ENCODE peak calls at places on chromosomes 12 and 14, in four cellular contexts. One of them, this sample, is unnamed.

GRCh38 chr12:85367886-85368385 is 87.9 kb downstream of the ALX1 start:
- DNase-seq in Peyer's patch: no peak
- DNase-seq in adrenal gland: no peak
- DNase-seq in IMR-90: no peak
- DNase-seq in this sample: no peak

GRCh38 chr12:29133141-29133540 is 15.9 kb upstream of the FAR2 start:
- DNase-seq in IMR-90: no peak
- DNase-seq in Peyer's patch: no peak
- DNase-seq in adrenal gland: no peak
- DNase-seq in this sample: no peak

GRCh38 chr12:59131462-59131861 is 211.2 kb upstream of the LRIG3 start:
- DNase-seq in Peyer's patch: no peak
- DNase-seq in IMR-90: no peak
- DNase-seq in adrenal gland: no peak
- DNase-seq in this sample: no peak

GRCh38 chr14:51424569-51425251 is 184.7 kb downstream of the TMX1 start:
- DNase-seq in adrenal gland: peak
- DNase-seq in Peyer's patch: no peak
- DNase-seq in IMR-90: peak
- DNase-seq in this sample: no peak

GRCh38 chr14:95157987-95158712 is 821 bp upstream of the DICER1 start:
- DNase-seq in adrenal gland: no peak
- DNase-seq in IMR-90: no peak
- DNase-seq in Peyer's patch: no peak
- DNase-seq in this sample: peak

GRCh38 chr12:12901158-12901791 is 9.9 kb downstream of the GPRC5A start:
- DNase-seq in IMR-90: peak
- DNase-seq in Peyer's patch: peak
- DNase-seq in adrenal gland: peak
- DNase-seq in this sample: no peak

GRCh38 chr14:58299665-58300202 is 1.4 kb downstream of the ARID4A start:
- DNase-seq in Peyer's patch: peak
- DNase-seq in adrenal gland: peak
- DNase-seq in IMR-90: no peak
- DNase-seq in this sample: peak

GRCh38 chr14:91142214-91142668 is 28.4 kb downstream of the DGLUCY start:
- DNase-seq in adrenal gland: no peak
- DNase-seq in Peyer's patch: peak
- DNase-seq in IMR-90: no peak
- DNase-seq in this sample: no peak

GRCh38 chr12:67019070-67019469 is 250.1 kb upstream of the CAND1 start:
- DNase-seq in adrenal gland: no peak
- DNase-seq in Peyer's patch: no peak
- DNase-seq in IMR-90: no peak
- DNase-seq in this sample: no peak

GRCh38 chr12:119681139-119681538 is 13.2 kb downstream of the PRKAB1 start:
- DNase-seq in Peyer's patch: peak
- DNase-seq in adrenal gland: no peak
- DNase-seq in IMR-90: no peak
- DNase-seq in this sample: no peak

GRCh38 chr14:61653507-61653906 is 41.8 kb upstream of the HIF1A start:
- DNase-seq in adrenal gland: peak
- DNase-seq in Peyer's patch: no peak
- DNase-seq in IMR-90: peak
- DNase-seq in this sample: no peak

GRCh38 chr14:70186826-70187483 is 1.8 kb downstream of the SLC8A3 start:
- DNase-seq in IMR-90: no peak
- DNase-seq in Peyer's patch: peak
- DNase-seq in adrenal gland: no peak
- DNase-seq in this sample: peak

GRCh38 chr12:13435535-13435934 is 239.0 kb downstream of the EMP1 start:
- DNase-seq in Peyer's patch: no peak
- DNase-seq in adrenal gland: no peak
- DNase-seq in IMR-90: no peak
- DNase-seq in this sample: no peak

GRCh38 chr14:83863042-83863441 is 1666.9 kb upstream of the FLRT2 start:
- DNase-seq in IMR-90: no peak
- DNase-seq in adrenal gland: no peak
- DNase-seq in Peyer's patch: no peak
- DNase-seq in this sample: no peak

GRCh38 chr14:64760146-64760755 is 56.0 kb downstream of the PLEKHG3 start:
- DNase-seq in adrenal gland: peak
- DNase-seq in IMR-90: peak
- DNase-seq in Peyer's patch: peak
- DNase-seq in this sample: peak

GRCh38 chr14:76491172-76491930 is 115.4 kb downstream of the ESRRB start:
- DNase-seq in adrenal gland: no peak
- DNase-seq in IMR-90: no peak
- DNase-seq in Peyer's patch: no peak
- DNase-seq in this sample: no peak

GRCh38 chr12:38120438-38120837 is 196.1 kb upstream of the ALG10B start:
- DNase-seq in Peyer's patch: no peak
- DNase-seq in adrenal gland: no peak
- DNase-seq in IMR-90: no peak
- DNase-seq in this sample: no peak

GRCh38 chr12:100557357-100557756 is 16.1 kb upstream of the GAS2L3 start:
- DNase-seq in Peyer's patch: no peak
- DNase-seq in adrenal gland: no peak
- DNase-seq in IMR-90: no peak
- DNase-seq in this sample: no peak

GRCh38 chr14:31966896-31967668 is 110.0 kb upstream of the ARHGAP5 start:
- DNase-seq in adrenal gland: no peak
- DNase-seq in Peyer's patch: no peak
- DNase-seq in IMR-90: no peak
- DNase-seq in this sample: no peak

GRCh38 chr14:92649934-92650545 is 98.4 kb downstream of the LGMN start:
- DNase-seq in IMR-90: peak
- DNase-seq in adrenal gland: peak
- DNase-seq in Peyer's patch: peak
- DNase-seq in this sample: no peak

GRCh38 chr12:104456950-104457745 is 400 bp downstream of the CHST11 start:
- DNase-seq in adrenal gland: peak
- DNase-seq in IMR-90: peak
- DNase-seq in Peyer's patch: peak
- DNase-seq in this sample: peak

GRCh38 chr12:98656289-98657101 is 11.4 kb downstream of the APAF1 start:
- DNase-seq in adrenal gland: no peak
- DNase-seq in IMR-90: no peak
- DNase-seq in Peyer's patch: no peak
- DNase-seq in this sample: no peak

GRCh38 chr12:3073438-3074255 is 3.5 kb upstream of the TSPAN9 start:
- DNase-seq in IMR-90: peak
- DNase-seq in adrenal gland: peak
- DNase-seq in Peyer's patch: peak
- DNase-seq in this sample: peak

GRCh38 chr12:3077572-3078081 is 448 bp downstream of the TSPAN9 start:
- DNase-seq in adrenal gland: no peak
- DNase-seq in Peyer's patch: peak
- DNase-seq in IMR-90: peak
- DNase-seq in this sample: no peak

GRCh38 chr12:3078086-3078820 is 1.1 kb downstream of the TSPAN9 start:
- DNase-seq in IMR-90: no peak
- DNase-seq in adrenal gland: no peak
- DNase-seq in Peyer's patch: no peak
- DNase-seq in this sample: no peak

GRCh38 chr12:3075315-3075714 is 1.9 kb upstream of the TSPAN9 start:
- DNase-seq in adrenal gland: no peak
- DNase-seq in IMR-90: no peak
- DNase-seq in Peyer's patch: peak
- DNase-seq in this sample: no peak

DNA sequence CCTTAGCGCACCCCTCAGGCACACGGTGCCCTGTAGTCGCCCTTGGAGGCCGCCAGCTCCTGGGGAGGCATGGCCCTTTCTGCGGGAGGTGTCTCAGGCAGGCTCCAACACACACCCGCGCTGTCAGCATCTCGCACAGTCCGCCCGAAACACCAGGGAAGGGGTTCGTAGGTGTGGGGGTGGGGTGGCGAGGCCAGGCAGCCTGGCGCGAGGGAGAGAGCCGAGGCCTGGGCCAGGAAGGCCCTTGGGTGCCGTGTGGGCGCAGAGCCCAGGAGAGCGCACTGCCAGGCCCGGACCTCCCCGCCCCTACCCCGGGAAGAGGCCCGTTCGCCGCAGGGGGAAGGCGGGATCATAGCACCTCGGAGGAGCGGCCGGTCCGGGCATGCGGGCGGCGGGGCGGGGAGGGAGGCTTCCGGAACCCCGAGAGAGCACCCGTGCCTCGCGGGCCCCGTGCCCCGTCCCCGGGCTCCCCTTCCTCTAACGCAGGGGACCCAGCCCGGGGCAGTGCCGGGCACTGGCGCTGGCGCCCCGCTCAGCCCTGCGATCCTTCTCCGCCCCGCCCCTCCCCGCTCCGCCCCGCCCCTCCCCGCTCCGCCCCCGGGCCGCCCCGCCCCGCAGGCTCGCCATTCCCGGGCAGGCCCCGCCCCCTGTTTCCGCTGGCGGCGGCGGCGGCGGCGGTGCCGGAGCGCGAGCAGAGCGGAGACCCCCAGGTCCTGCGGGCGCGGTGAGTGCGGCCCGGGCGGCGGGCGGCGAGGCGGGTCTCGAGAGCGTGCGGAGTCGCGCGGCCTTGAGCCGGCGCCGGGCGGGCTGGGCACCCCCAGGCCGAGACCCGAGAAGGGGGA is at the start of gene TSPAN9:
- DNase-seq in IMR-90: peak
- DNase-seq in Peyer's patch: peak
- DNase-seq in adrenal gland: peak
- DNase-seq in this sample: peak
- TF ChIP-seq POLR2A in IMR-90: peak
- TF ChIP-seq POLR2A in Peyer's patch: peak
- TF ChIP-seq POLR2A in adrenal gland: peak
- TF ChIP-seq POLR2A in this sample: no peak

GRCh38 chr12:118102070-118102469 is 1.7 kb downstream of the VSIG10 start:
- DNase-seq in IMR-90: peak
- DNase-seq in Peyer's patch: peak
- DNase-seq in adrenal gland: no peak
- DNase-seq in this sample: no peak

GRCh38 chr12:118103231-118103600 is 595 bp downstream of the VSIG10 start:
- DNase-seq in Peyer's patch: no peak
- DNase-seq in IMR-90: peak
- DNase-seq in adrenal gland: no peak
- DNase-seq in this sample: no peak

GRCh38 chr12:118101051-118101450 is 2.8 kb downstream of the VSIG10 start:
- DNase-seq in Peyer's patch: no peak
- DNase-seq in adrenal gland: no peak
- DNase-seq in IMR-90: no peak
- DNase-seq in this sample: no peak

GRCh38 chr12:118102609-118103008 is 1.2 kb downstream of the VSIG10 start:
- DNase-seq in adrenal gland: no peak
- DNase-seq in IMR-90: no peak
- DNase-seq in Peyer's patch: no peak
- DNase-seq in this sample: no peak

DNA sequence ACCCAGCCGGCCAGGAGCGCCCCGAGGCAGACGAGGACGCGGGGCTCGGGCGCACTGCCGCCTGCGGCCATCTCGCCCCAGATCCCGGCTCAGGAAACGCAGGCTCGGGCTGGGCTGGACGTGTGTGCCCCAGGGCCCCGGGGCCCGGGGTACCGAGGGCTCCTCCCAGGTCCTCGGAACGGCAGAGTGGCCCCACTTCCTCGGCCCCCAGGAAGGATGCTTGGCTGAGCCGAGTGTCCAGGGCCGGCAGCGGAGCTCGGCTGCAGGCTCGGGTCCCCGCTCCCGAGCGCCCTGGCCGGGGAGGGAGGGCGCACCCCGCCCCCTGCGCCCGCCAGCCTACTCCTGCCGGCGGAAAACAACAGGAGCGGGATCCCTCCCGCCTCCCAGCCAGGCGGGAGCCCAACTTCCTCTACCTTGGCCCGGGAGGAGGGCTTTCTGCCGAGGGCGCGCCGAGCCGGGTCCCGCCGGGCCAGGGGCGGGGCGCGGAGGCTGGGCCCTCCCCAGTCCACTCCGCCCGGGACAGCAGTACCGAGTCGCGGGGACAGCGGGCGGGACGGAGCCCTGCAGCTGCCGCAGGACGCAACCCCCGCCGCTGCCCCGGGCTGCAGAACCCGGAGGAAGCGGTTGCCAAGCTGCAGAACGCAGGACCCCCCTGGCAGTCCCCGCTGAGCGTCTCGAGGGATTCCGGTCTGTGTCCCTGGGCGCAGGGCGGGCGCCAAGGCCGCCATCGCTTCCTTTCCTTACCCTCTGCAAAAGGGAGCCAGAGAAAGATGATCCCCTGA is at the start of gene VSIG10:
- DNase-seq in Peyer's patch: peak
- DNase-seq in adrenal gland: peak
- DNase-seq in IMR-90: peak
- DNase-seq in this sample: peak
- TF ChIP-seq POLR2A in Peyer's patch: peak
- TF ChIP-seq POLR2A in adrenal gland: peak
- TF ChIP-seq POLR2A in IMR-90: no peak
- TF ChIP-seq POLR2A in this sample: no peak

GRCh38 chr12:124919646-124920352 is 5.3 kb upstream of the UBC start:
- DNase-seq in IMR-90: peak
- DNase-seq in adrenal gland: peak
- DNase-seq in Peyer's patch: peak
- DNase-seq in this sample: no peak

GRCh38 chr12:124916370-124917134 is 2.1 kb upstream of the UBC start:
- DNase-seq in IMR-90: peak
- DNase-seq in Peyer's patch: peak
- DNase-seq in adrenal gland: peak
- DNase-seq in this sample: no peak

GRCh38 chr12:124917841-124918621 is 3.6 kb upstream of the UBC start:
- DNase-seq in IMR-90: peak
- DNase-seq in adrenal gland: peak
- DNase-seq in Peyer's patch: no peak
- DNase-seq in this sample: no peak

GRCh38 chr12:124915249-124916236 is 1.1 kb upstream of the UBC start:
- DNase-seq in IMR-90: peak
- DNase-seq in adrenal gland: peak
- DNase-seq in Peyer's patch: peak
- DNase-seq in this sample: no peak

DNA sequence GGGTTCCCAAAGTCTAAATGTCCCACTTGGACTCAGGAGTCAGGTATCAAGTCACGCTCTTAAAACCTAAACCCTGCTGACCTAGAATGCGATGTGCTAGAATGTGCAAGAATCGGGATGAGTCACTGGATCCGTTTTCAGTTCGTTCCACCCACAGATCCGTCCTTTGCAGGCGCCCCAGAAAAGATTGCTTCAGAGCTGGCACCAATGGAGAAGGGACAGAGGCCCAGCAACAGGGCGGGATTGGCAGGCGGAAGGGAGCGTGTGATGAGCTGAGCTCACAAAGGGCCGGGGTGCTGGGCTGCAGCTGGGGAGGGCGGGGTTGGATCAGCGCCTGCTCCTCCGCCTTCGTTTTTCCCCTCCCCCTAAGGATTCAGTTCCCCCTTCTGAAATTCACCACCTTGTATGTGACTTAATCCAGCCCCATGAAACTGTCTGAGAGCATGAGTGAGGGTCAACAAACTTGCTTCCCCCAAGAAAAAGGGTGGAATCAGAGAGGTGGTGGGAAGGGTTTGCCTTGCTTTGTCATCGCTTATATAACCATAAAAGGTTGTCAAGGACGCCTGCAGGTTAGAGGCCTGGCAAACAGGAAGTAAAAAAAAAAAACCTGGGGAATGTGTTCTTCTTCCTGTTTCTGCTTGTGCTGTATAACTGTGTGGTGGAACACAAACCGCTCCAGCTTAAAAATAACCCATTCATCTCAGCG is 2.8 kb upstream of the UBC start:
- DNase-seq in Peyer's patch: peak
- DNase-seq in adrenal gland: peak
- DNase-seq in IMR-90: peak
- DNase-seq in this sample: no peak
- TF ChIP-seq POLR2A in Peyer's patch: peak
- TF ChIP-seq POLR2A in adrenal gland: peak
- TF ChIP-seq POLR2A in IMR-90: peak
- TF ChIP-seq POLR2A in this sample: peak

GRCh38 chr14:77961853-77962580 is 162.1 kb downstream of the ADCK1 start:
- DNase-seq in Peyer's patch: no peak
- DNase-seq in IMR-90: no peak
- DNase-seq in adrenal gland: no peak
- DNase-seq in this sample: peak
- TF ChIP-seq POLR2A in Peyer's patch: no peak
- TF ChIP-seq POLR2A in IMR-90: no peak
- TF ChIP-seq POLR2A in adrenal gland: no peak
- TF ChIP-seq POLR2A in this sample: no peak

This sample was measured in erythroblast.